ENCODE peak calls at places on chromosomes 5 and 9, in ten cellular contexts. I is K562, O is adrenal gland, E is ovary, R is body of pancreas, M is gastrocnemius medialis, T is A549, L is transverse colon, B is HCT116, F is uterus. H is an unnamed sample.
A peak's percentile ranks its signal among the peaks of the same experiment; 100 is the strongest.

GRCh38 chr5:14257995-14258403 is 114.9 kb downstream of the TRIO start:
- DNase-seq in I (no peak), M (no peak), T (no peak), E (no peak), R (no peak), L (no peak), B (no peak), F (no peak), O (no peak), H (no peak)

GRCh38 chr9:100206899-100207298 is 107.9 kb downstream of the INVS start:
- DNase-seq in E (no peak), F (no peak), I (no peak), L (no peak), T (no peak), B (no peak), O (no peak), R (no peak), M (no peak), H (no peak)

GRCh38 chr9:128102861-128103588 is 24.5 kb downstream of the PTGES2 start:
- DNase-seq in M (peak; percentile 99), T (no peak), O (peak; percentile 65), B (no peak), L (no peak), I (no peak), E (peak; percentile 61), F (peak; percentile 66), R (peak; percentile 89), H (no peak)

GRCh38 chr5:147508711-147509040 is 1.2 kb downstream of the DPYSL3 start:
- DNase-seq in M (no peak), B (no peak), O (no peak), F (no peak), R (no peak), L (no peak), E (no peak), I (no peak), T (no peak), H (no peak)

GRCh38 chr9:72464819-72465218 is 56.6 kb upstream of the TMC1 start:
- DNase-seq in L (no peak), E (no peak), B (no peak), F (no peak), I (no peak), O (no peak), R (no peak), M (no peak), T (no peak), H (no peak)

GRCh38 chr5:76083555-76084495 is 642 bp downstream of the SV2C start:
- DNase-seq in M (no peak), L (no peak), O (no peak), R (no peak), E (no peak), I (no peak), T (no peak), F (no peak), B (no peak), H (no peak)

GRCh38 chr5:123543438-123543837 is 31.5 kb downstream of the CSNK1G3 start:
- DNase-seq in I (no peak), B (no peak), T (no peak), O (no peak), L (no peak), M (no peak), E (no peak), R (no peak), F (no peak), H (no peak)

GRCh38 chr9:105978336-105978735 is 284.0 kb downstream of the TMEM38B start:
- DNase-seq in L (no peak), F (no peak), R (no peak), O (no peak), I (no peak), E (no peak), M (no peak), B (no peak), T (no peak), H (no peak)

GRCh38 chr5:11273180-11273882 is 512.3 kb upstream of the DAP start:
- DNase-seq in F (no peak), T (no peak), I (no peak), L (no peak), M (no peak), B (no peak), E (no peak), O (no peak), R (no peak), H (no peak)

GRCh38 chr5:11268894-11269293 is 507.9 kb upstream of the DAP start:
- DNase-seq in O (no peak), F (no peak), I (no peak), B (no peak), R (peak; percentile 35), E (no peak), L (no peak), M (no peak), T (no peak), H (no peak)

DNA sequence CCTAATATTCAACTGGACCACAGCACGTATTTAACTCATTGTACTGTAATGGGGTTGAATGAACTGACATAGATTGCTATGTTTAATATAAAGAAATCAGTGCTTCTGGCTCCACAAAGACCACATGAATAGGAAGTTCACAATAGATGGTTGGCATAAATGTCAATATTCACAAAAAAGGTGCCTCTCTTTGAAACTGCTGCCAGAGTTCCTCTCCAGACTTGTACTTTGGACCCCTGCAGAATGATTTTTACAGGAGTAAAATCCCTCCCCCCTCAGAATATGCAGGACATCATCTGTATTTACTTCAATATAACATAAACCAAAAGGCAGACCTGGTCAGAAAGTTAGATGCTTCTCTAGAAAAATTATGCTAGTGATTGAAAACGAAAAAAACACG is 508.5 kb upstream of the DAP start:
- DNase-seq in E (no peak), B (no peak), R (no peak), I (no peak), O (no peak), L (no peak), F (no peak), T (no peak), M (no peak), H (no peak)
- H3K4me1 ChIP-seq in E (no peaks in the 10 kb centered on the region), B (no peaks in the 10 kb centered on the region), R (peaks cover 11% of the 10 kb centered on the region), I (no peaks in the 10 kb centered on the region), O (no peaks in the 10 kb centered on the region), L (no peaks in the 10 kb centered on the region), F (no peaks in the 10 kb centered on the region), T (no peaks in the 10 kb centered on the region), M (no peaks in the 10 kb centered on the region), H (no peaks in the 10 kb centered on the region)

DNA sequence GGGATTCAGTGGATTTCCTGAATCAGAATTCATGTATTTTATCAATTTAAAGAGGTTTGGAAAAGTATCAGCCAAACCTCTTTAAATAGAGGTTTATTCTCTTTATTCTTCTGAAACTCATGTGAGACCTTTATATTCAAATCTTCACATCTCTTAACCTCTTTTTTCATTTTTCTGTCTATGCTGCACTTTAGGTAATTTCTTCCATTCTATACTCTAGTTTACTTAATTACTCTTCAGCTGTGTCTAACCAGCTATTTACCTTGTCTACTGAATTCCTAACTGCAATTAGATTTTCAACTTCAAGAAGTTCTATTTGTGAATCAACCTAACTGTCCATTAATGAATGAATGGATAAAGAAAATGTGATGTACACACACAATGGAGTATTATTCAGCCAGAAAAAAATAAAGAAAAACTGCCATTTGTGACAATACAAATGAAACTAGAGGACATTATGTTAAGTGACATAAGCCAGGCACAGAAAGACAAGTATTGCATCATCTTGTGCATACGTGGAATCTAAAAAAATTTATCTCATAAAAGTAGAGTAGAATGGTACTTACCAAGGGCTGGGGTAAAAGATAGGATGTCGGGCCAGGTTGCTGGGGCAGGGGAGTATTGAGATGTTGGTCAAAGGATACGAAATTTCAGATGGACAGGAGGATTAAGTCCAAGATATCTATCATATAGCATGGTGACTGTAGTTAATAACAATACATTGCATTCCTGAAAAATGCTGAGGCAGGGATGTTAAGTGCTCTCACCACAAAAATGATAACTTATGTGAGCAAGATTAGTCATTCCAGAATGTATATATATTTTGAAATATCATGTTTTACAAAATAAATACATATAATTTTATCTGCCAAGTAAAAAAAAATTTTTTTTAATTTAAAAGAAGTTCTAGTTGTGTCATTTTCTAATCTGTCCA is 129.5 kb upstream of the LRRTM2 start:
- DNase-seq in B (no peak), T (no peak), F (no peak), R (no peak), I (no peak), L (no peak), O (no peak), M (no peak), E (no peak), H (no peak)
- TF ChIP-seq POLR2A in B (no peak), T (no peak), F (no peak), R (no peak), I (no peak), L (no peak), O (no peak), M (no peak), E (no peak), H (no peak)

DNA sequence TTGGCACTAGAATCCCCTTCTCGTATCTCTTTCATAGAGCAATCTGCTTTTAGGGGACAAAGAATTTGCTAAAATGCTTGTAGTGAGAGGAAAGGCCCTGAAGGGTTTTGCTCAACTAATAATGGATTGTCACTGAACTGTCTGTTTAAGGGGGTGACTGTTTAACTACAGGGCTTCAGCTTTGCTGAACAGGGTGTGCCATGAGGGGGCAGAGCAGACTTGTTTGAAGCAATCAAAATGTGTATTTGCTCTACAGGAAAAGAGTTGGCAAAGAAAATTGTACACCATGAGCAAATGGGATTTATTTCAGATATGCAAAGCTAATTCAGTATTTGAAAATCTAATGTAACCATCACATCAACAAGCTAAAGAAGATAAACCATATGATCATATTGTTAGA is 154.3 kb downstream of the GABRG2 start:
- DNase-seq in T (no peak), I (no peak), F (no peak), O (no peak), L (no peak), M (no peak), R (no peak), E (no peak), B (no peak), H (no peak)
- H3K4me1 ChIP-seq in T (no peaks in the 10 kb centered on the region), I (no peaks in the 10 kb centered on the region), F (no peaks in the 10 kb centered on the region), O (no peaks in the 10 kb centered on the region), L (peaks cover 4% of the 10 kb centered on the region), M (no peaks in the 10 kb centered on the region), R (no peaks in the 10 kb centered on the region), E (no peaks in the 10 kb centered on the region), B (no peaks in the 10 kb centered on the region), H (no peaks in the 10 kb centered on the region)

GRCh38 chr9:2621678-2622360 is at the start of gene VLDLR:
- DNase-seq in R (peak; percentile 75), L (peak; percentile 53), O (peak; percentile 33), B (no peak), E (peak; percentile 84), T (peak; percentile 38), I (peak; percentile 58), F (peak; percentile 67), M (peak; percentile 40), H (peak; percentile 48)

GRCh38 chr9:2622361-2623045 is 916 bp downstream of the VLDLR start:
- DNase-seq in M (peak; percentile 20), E (peak; percentile 67), F (peak; percentile 35), I (no peak), R (peak; percentile 43), O (peak; percentile 18), L (peak; percentile 11), B (no peak), T (no peak), H (no peak)

GRCh38 chr9:2623866-2624682 is 2.5 kb downstream of the VLDLR start:
- DNase-seq in R (no peak), L (no peak), O (no peak), F (no peak), I (no peak), E (no peak), M (peak; percentile 21), T (no peak), B (no peak), H (no peak)

GRCh38 chr9:2625427-2625826 is 3.8 kb downstream of the VLDLR start:
- DNase-seq in R (no peak), E (no peak), I (no peak), M (no peak), L (no peak), T (no peak), F (no peak), O (no peak), B (no peak), H (no peak)

DNA sequence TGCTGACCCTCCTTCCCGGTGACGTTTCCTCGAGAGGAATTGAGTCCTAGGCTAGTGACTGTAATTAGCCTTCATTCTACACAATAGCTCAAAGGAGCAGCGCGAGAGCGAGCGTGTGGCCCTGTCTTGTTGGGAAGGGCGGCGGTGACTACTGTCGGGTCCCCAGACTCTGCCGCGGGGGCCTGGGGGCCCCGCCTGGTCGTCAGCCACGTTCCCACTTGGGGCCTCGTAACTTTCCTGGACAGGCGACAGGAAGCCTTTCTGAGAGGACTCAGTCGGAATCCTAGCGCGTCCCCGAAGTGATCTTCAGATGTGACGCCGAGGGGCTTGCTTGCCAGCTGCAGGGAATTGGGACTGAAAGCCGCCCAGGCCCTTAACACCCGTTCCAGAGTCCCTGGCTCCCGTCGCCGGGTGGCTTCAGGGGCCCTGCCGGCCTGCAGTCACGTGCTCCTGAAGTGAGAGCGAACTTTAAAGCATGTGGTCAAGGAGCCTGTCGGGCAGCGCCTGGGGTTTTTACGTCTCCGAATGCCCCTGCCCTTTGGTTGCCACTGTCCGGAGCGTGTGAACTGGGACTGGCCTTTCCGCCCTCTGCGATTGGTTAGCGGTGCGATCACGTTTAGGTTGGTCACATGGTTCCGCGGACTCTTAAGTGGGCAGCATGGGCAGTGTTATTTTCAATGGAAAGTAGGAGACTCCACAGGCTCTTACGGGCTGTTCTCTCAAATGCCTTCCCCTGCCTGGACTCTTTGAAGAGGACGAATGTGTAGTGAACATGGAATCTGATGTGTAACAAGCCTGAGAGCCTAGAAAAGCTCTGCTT is 1.7 kb downstream of the VLDLR start:
- DNase-seq in F (peak; percentile 69), T (peak; percentile 89), B (no peak), O (peak; percentile 75), R (peak; percentile 76), I (no peak), L (peak; percentile 10), M (peak; percentile 93), E (peak; percentile 80), H (peak; percentile 19)
- TF ChIP-seq POLR2A in F (peak; percentile 44), T (peak; percentile 18), B (no peak), O (peak; percentile 80), R (peak; percentile 63), I (no peak), L (no peak), M (peak; percentile 79), E (peak; percentile 71), H (no peak)

H was measured in prostate gland.